ENCODE peak calls at places on chromosome 21, in five cellular contexts. One of them, this sample, is unnamed. For H3K9me3, the result is how much of the 10 kb centered on the place peaks cover.

GRCh38 chr21:32330784-32331311 is 32.2 kb downstream of the MRAP start:
- DNase-seq in OCI-LY7: no peak
- DNase-seq in HCT116: no peak
- DNase-seq in hepatocyte: no peak
- DNase-seq in MM.1S: no peak
- DNase-seq in this sample: no peak

GRCh38 chr21:31326478-31327247 is 17.4 kb downstream of the TIAM1 start:
- DNase-seq in OCI-LY7: peak
- DNase-seq in HCT116: no peak
- DNase-seq in hepatocyte: no peak
- DNase-seq in MM.1S: peak
- DNase-seq in this sample: no peak

GRCh38 chr21:44940116-44940631 is 345 bp downstream of the SLX9 start:
- DNase-seq in OCI-LY7: peak
- DNase-seq in HCT116: no peak
- DNase-seq in hepatocyte: no peak
- DNase-seq in MM.1S: peak
- DNase-seq in this sample: no peak

GRCh38 chr21:44983421-44984206 is 43.8 kb downstream of the SLX9 start:
- DNase-seq in OCI-LY7: no peak
- DNase-seq in HCT116: no peak
- DNase-seq in hepatocyte: no peak
- DNase-seq in MM.1S: no peak
- DNase-seq in this sample: no peak

GRCh38 chr21:40143822-40144525 is 276.7 kb downstream of the PCP4 start:
- DNase-seq in OCI-LY7: peak
- DNase-seq in HCT116: peak
- DNase-seq in hepatocyte: peak
- DNase-seq in MM.1S: peak
- DNase-seq in this sample: peak

GRCh38 chr21:15252437-15252836 is 187.6 kb upstream of the NRIP1 start:
- DNase-seq in OCI-LY7: no peak
- DNase-seq in HCT116: no peak
- DNase-seq in hepatocyte: no peak
- DNase-seq in MM.1S: no peak
- DNase-seq in this sample: no peak

GRCh38 chr21:42112857-42113256 is 41.7 kb downstream of the UMODL1 start:
- DNase-seq in OCI-LY7: no peak
- DNase-seq in HCT116: no peak
- DNase-seq in hepatocyte: peak
- DNase-seq in MM.1S: no peak
- DNase-seq in this sample: peak

GRCh38 chr21:42216726-42217572 is 2.0 kb upstream of the ABCG1 start:
- DNase-seq in OCI-LY7: no peak
- DNase-seq in HCT116: no peak
- DNase-seq in hepatocyte: no peak
- DNase-seq in MM.1S: no peak
- DNase-seq in this sample: no peak

GRCh38 chr21:18832950-18833349 is 429.4 kb upstream of the TMPRSS15 start:
- DNase-seq in OCI-LY7: no peak
- DNase-seq in HCT116: no peak
- DNase-seq in hepatocyte: peak
- DNase-seq in MM.1S: no peak
- DNase-seq in this sample: peak

GRCh38 chr21:41976611-41977010 is 22.8 kb upstream of the C2CD2 start:
- DNase-seq in OCI-LY7: no peak
- DNase-seq in HCT116: no peak
- DNase-seq in hepatocyte: no peak
- DNase-seq in MM.1S: no peak
- DNase-seq in this sample: no peak

GRCh38 chr21:45320261-45320990 is 32.7 kb upstream of the POFUT2 start:
- DNase-seq in OCI-LY7: no peak
- DNase-seq in HCT116: no peak
- DNase-seq in hepatocyte: no peak
- DNase-seq in MM.1S: no peak
- DNase-seq in this sample: no peak

GRCh38 chr21:20270365-20271055 is 727.7 kb upstream of the NCAM2 start:
- DNase-seq in OCI-LY7: no peak
- DNase-seq in HCT116: no peak
- DNase-seq in hepatocyte: no peak
- DNase-seq in MM.1S: no peak
- DNase-seq in this sample: no peak

GRCh38 chr21:42032968-42033367 is 22.8 kb upstream of the ZBTB21 start:
- DNase-seq in OCI-LY7: peak
- DNase-seq in HCT116: no peak
- DNase-seq in hepatocyte: no peak
- DNase-seq in MM.1S: peak
- DNase-seq in this sample: no peak

GRCh38 chr21:42678118-42678430 is 24.7 kb downstream of the PDE9A start:
- DNase-seq in OCI-LY7: no peak
- DNase-seq in HCT116: no peak
- DNase-seq in hepatocyte: no peak
- DNase-seq in MM.1S: no peak
- DNase-seq in this sample: no peak

GRCh38 chr21:16535100-16535418 is 805.3 kb downstream of the USP25 start:
- DNase-seq in OCI-LY7: no peak
- DNase-seq in HCT116: no peak
- DNase-seq in hepatocyte: no peak
- DNase-seq in MM.1S: no peak
- DNase-seq in this sample: peak

GRCh38 chr21:45549670-45550463 is 7.6 kb upstream of the SLC19A1 start:
- DNase-seq in OCI-LY7: no peak
- DNase-seq in HCT116: no peak
- DNase-seq in hepatocyte: no peak
- DNase-seq in MM.1S: no peak
- DNase-seq in this sample: no peak

GRCh38 chr21:41943468-41944250 is 10.2 kb downstream of the C2CD2 start:
- DNase-seq in OCI-LY7: no peak
- DNase-seq in HCT116: no peak
- DNase-seq in hepatocyte: no peak
- DNase-seq in MM.1S: no peak
- DNase-seq in this sample: no peak

GRCh38 chr21:41369105-41369914 is 7.5 kb downstream of the MX2 start:
- DNase-seq in OCI-LY7: peak
- DNase-seq in HCT116: no peak
- DNase-seq in hepatocyte: peak
- DNase-seq in MM.1S: no peak
- DNase-seq in this sample: no peak

GRCh38 chr21:36235058-36235582 is 78.5 kb downstream of the DOP1B start:
- DNase-seq in OCI-LY7: no peak
- DNase-seq in HCT116: no peak
- DNase-seq in hepatocyte: peak
- DNase-seq in MM.1S: no peak
- DNase-seq in this sample: no peak

GRCh38 chr21:15289896-15290841 is 225.4 kb upstream of the NRIP1 start:
- DNase-seq in OCI-LY7: no peak
- DNase-seq in HCT116: no peak
- DNase-seq in hepatocyte: peak
- DNase-seq in MM.1S: peak
- DNase-seq in this sample: no peak

GRCh38 chr21:34844924-34845238 is 176.1 kb downstream of the CLIC6 start:
- DNase-seq in OCI-LY7: peak
- DNase-seq in HCT116: no peak
- DNase-seq in hepatocyte: no peak
- DNase-seq in MM.1S: peak
- DNase-seq in this sample: no peak

GRCh38 chr21:34846214-34846575 is 177.4 kb downstream of the CLIC6 start:
- DNase-seq in OCI-LY7: no peak
- DNase-seq in HCT116: no peak
- DNase-seq in hepatocyte: no peak
- DNase-seq in MM.1S: no peak
- DNase-seq in this sample: no peak

GRCh38 chr21:34843562-34843961 is 174.8 kb downstream of the CLIC6 start:
- DNase-seq in OCI-LY7: no peak
- DNase-seq in HCT116: no peak
- DNase-seq in hepatocyte: no peak
- DNase-seq in MM.1S: no peak
- DNase-seq in this sample: no peak

GRCh38 chr21:34845521-34846213 is 176.9 kb downstream of the CLIC6 start:
- DNase-seq in OCI-LY7: peak
- DNase-seq in HCT116: peak
- DNase-seq in hepatocyte: peak
- DNase-seq in MM.1S: peak
- DNase-seq in this sample: peak

GRCh38 chr21:34844033-34844923 is 175.5 kb downstream of the CLIC6 start:
- DNase-seq in OCI-LY7: no peak
- DNase-seq in HCT116: no peak
- DNase-seq in hepatocyte: no peak
- DNase-seq in MM.1S: no peak
- DNase-seq in this sample: no peak
- TF ChIP-seq EZH2phosphoT487 in OCI-LY7: no peak
- TF ChIP-seq EZH2phosphoT487 in HCT116: no peak
- TF ChIP-seq EZH2phosphoT487 in hepatocyte: no peak
- TF ChIP-seq EZH2phosphoT487 in MM.1S: no peak
- TF ChIP-seq EZH2phosphoT487 in this sample: no peak

GRCh38 chr21:24023936-24024335 is 1583.3 kb downstream of the MRPL39 start:
- DNase-seq in OCI-LY7: no peak
- DNase-seq in HCT116: no peak
- DNase-seq in hepatocyte: no peak
- DNase-seq in MM.1S: no peak
- DNase-seq in this sample: peak
- H3K9me3 ChIP-seq in OCI-LY7: under half
- H3K9me3 ChIP-seq in HCT116: under half
- H3K9me3 ChIP-seq in hepatocyte: under half
- H3K9me3 ChIP-seq in MM.1S: under half
- H3K9me3 ChIP-seq in this sample: under half

GRCh38 chr21:28832013-28832714 is 160.5 kb downstream of the LTN1 start:
- DNase-seq in OCI-LY7: no peak
- DNase-seq in HCT116: no peak
- DNase-seq in hepatocyte: no peak
- DNase-seq in MM.1S: peak
- DNase-seq in this sample: peak
- TF ChIP-seq EZH2phosphoT487 in OCI-LY7: no peak
- TF ChIP-seq EZH2phosphoT487 in HCT116: no peak
- TF ChIP-seq EZH2phosphoT487 in hepatocyte: no peak
- TF ChIP-seq EZH2phosphoT487 in MM.1S: no peak
- TF ChIP-seq EZH2phosphoT487 in this sample: no peak

DNA sequence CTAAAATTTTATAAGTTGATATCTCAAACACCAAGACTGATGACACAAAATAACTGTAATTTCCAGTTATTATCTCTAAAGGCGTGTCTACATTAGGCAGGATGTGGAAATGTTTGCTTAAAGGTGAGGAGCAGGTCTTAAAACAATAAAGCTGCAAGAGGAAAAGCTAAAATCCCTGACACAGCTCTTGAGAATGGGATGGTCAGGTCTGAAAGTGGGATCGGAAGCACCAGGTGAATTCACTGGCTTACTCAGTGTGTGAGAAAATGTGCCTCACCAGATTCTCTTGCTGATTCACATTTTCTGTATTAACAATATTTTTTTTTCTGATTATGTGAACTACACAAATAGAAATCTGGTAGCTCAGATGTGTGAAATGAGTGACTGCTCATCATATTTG is 421.9 kb upstream of the ADAMTS5 start:
- DNase-seq in OCI-LY7: no peak
- DNase-seq in HCT116: no peak
- DNase-seq in hepatocyte: no peak
- DNase-seq in MM.1S: no peak
- DNase-seq in this sample: peak
- H3K9me3 ChIP-seq in OCI-LY7: under half
- H3K9me3 ChIP-seq in HCT116: under half
- H3K9me3 ChIP-seq in hepatocyte: under half
- H3K9me3 ChIP-seq in MM.1S: under half
- H3K9me3 ChIP-seq in this sample: under half

DNA sequence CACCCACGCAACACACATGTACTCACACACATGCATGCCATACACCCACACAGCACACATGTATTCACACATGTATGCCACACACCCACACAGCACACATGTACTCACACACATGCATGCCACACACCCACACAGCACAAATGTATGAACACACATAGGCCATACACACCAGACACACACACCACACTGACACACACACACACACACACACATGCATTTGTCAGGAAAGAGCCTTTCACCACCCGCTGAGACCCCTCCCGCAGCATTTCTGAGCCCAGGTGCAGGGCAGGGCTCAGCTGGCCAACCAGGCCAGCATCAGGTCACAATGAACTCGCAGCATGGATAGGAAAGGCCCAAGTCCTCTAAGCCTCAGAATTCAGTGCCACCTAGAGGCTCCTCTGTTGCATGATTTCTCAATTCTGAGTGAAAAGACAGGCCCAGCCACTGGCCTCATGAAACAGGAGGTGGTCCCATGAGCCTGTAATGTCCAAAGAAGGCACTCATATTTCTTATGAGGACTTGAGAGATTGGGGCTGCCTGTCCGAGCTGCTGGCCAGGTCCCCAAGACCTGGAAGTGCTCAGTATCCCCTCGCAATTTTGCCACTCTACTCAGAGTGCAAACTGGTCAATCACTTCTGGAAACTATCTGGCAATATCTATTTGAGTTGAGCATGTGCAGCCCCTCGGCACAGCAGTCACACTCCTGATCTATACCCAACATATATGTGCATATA is 57.3 kb downstream of the PSMG1 start:
- DNase-seq in OCI-LY7: peak
- DNase-seq in HCT116: peak
- DNase-seq in hepatocyte: peak
- DNase-seq in MM.1S: peak
- DNase-seq in this sample: peak
- TF ChIP-seq EZH2phosphoT487 in OCI-LY7: no peak
- TF ChIP-seq EZH2phosphoT487 in HCT116: no peak
- TF ChIP-seq EZH2phosphoT487 in hepatocyte: no peak
- TF ChIP-seq EZH2phosphoT487 in MM.1S: no peak
- TF ChIP-seq EZH2phosphoT487 in this sample: no peak

DNA sequence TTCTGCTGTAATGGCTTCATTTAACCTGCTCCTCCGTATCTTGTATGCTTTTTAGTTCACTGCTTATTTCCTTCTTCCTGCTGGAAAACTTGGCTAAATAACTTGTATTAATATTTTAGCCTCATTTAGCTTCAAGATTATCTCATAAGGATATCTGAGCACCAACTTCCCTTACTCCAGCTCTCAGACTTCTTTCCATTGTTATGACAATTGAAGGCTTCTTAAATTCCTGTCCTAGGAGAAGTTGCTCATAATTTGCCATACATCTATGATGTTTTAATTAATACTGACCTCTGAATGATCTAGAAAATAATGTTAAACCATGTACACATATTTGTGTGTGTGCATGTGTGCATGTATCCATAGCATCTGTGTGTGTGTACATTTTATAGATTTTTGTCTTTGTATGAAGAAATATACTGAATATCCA is 1524.4 kb upstream of the TPTE start:
- DNase-seq in OCI-LY7: no peak
- DNase-seq in HCT116: no peak
- DNase-seq in hepatocyte: no peak
- DNase-seq in MM.1S: no peak
- DNase-seq in this sample: peak
- H3K9me3 ChIP-seq in OCI-LY7: half or more
- H3K9me3 ChIP-seq in HCT116: under half
- H3K9me3 ChIP-seq in hepatocyte: under half
- H3K9me3 ChIP-seq in MM.1S: under half
- H3K9me3 ChIP-seq in this sample: under half

GRCh38 chr21:43820466-43820865 is 31.1 kb downstream of the RRP1 start:
- DNase-seq in OCI-LY7: no peak
- DNase-seq in HCT116: no peak
- DNase-seq in hepatocyte: no peak
- DNase-seq in MM.1S: no peak
- DNase-seq in this sample: no peak
- TF ChIP-seq EZH2phosphoT487 in OCI-LY7: no peak
- TF ChIP-seq EZH2phosphoT487 in HCT116: no peak
- TF ChIP-seq EZH2phosphoT487 in hepatocyte: no peak
- TF ChIP-seq EZH2phosphoT487 in MM.1S: no peak
- TF ChIP-seq EZH2phosphoT487 in this sample: no peak

GRCh38 chr21:24050233-24050632 is 1557.0 kb downstream of the MRPL39 start:
- DNase-seq in OCI-LY7: no peak
- DNase-seq in HCT116: no peak
- DNase-seq in hepatocyte: no peak
- DNase-seq in MM.1S: no peak
- DNase-seq in this sample: no peak
- H3K9me3 ChIP-seq in OCI-LY7: under half
- H3K9me3 ChIP-seq in HCT116: under half
- H3K9me3 ChIP-seq in hepatocyte: under half
- H3K9me3 ChIP-seq in MM.1S: under half
- H3K9me3 ChIP-seq in this sample: under half

This sample was measured in PC-3.